ENCODE peak calls at places on chromosome 11, in nine cellular contexts. I is SK-N-SH, H is GM23338, S is HCT116, X is PC-3, W is OCI-LY7, R is neural progenitor cell, U is GM23248, M is MM.1S. V is an unnamed sample.

GRCh38 chr11:62125881-62126280 is 2.1 kb downstream of the INCENP start:
- DNase-seq in I (no peak), H (no peak), S (no peak), X (no peak), W (peak), R (peak), U (no peak), M (no peak), V (no peak)

GRCh38 chr11:128776088-128776433 is 82.2 kb downstream of the FLI1 start:
- DNase-seq in I (no peak), H (no peak), S (no peak), X (no peak), W (no peak), R (no peak), U (no peak), M (no peak), V (no peak)

GRCh38 chr11:92415246-92415645 is 190.6 kb downstream of the FAT3 start:
- DNase-seq in I (no peak), H (no peak), S (no peak), X (no peak), W (no peak), R (no peak), U (peak), M (no peak), V (no peak)

GRCh38 chr11:105899776-105900175 is 122.3 kb downstream of the MSANTD4 start:
- DNase-seq in I (no peak), H (no peak), S (no peak), X (no peak), W (no peak), R (no peak), U (no peak), M (no peak), V (no peak)

GRCh38 chr11:46210133-46210636 is 67.3 kb upstream of the CREB3L1 start:
- DNase-seq in I (no peak), H (no peak), S (no peak), X (peak), W (no peak), R (no peak), U (peak), M (peak), V (no peak)

GRCh38 chr11:62337682-62338181 is 484 bp downstream of the ASRGL1 start:
- DNase-seq in I (peak), H (peak), S (no peak), X (peak), W (no peak), R (peak), U (peak), M (no peak), V (peak)

GRCh38 chr11:76693791-76694190 is 23.2 kb upstream of the LRRC32 start:
- DNase-seq in I (no peak), H (no peak), S (no peak), X (no peak), W (no peak), R (no peak), U (no peak), M (no peak), V (no peak)

GRCh38 chr11:112113539-112114457 is 27.1 kb downstream of the SDHD start:
- DNase-seq in I (peak), H (peak), S (peak), X (peak), W (peak), R (peak), U (peak), M (peak), V (peak)

GRCh38 chr11:117255966-117256365 is 23.5 kb downstream of the RNF214 start:
- DNase-seq in I (no peak), H (no peak), S (no peak), X (peak), W (no peak), R (no peak), U (no peak), M (no peak), V (no peak)

GRCh38 chr11:100739636-100740035 is 52.5 kb downstream of the ARHGAP42 start:
- DNase-seq in I (no peak), H (peak), S (peak), X (peak), W (no peak), R (peak), U (no peak), M (no peak), V (peak)

GRCh38 chr11:40130427-40130826 is 1329.0 kb downstream of the LRRC4C start:
- DNase-seq in I (peak), H (peak), S (no peak), X (peak), W (no peak), R (peak), U (no peak), M (no peak), V (peak)

GRCh38 chr11:119470316-119471266 is 47.6 kb upstream of the THY1 start:
- DNase-seq in I (no peak), H (no peak), S (no peak), X (peak), W (no peak), R (no peak), U (peak), M (no peak), V (no peak)

GRCh38 chr11:72758690-72759389 is 6.6 kb upstream of the ARAP1 start:
- DNase-seq in I (peak), H (no peak), S (no peak), X (no peak), W (no peak), R (no peak), U (no peak), M (no peak), V (peak)

GRCh38 chr11:860238-861104 is 17.8 kb downstream of the TSPAN4 start:
- DNase-seq in I (no peak), H (no peak), S (no peak), X (no peak), W (no peak), R (no peak), U (no peak), M (no peak), V (no peak)

GRCh38 chr11:109426442-109426841 is 4.5 kb downstream of the C11orf87 start:
- DNase-seq in I (peak), H (peak), S (no peak), X (peak), W (no peak), R (peak), U (peak), M (peak), V (no peak)

GRCh38 chr11:69406060-69406459 is 75.4 kb upstream of the LINC01488 start:
- DNase-seq in I (no peak), H (no peak), S (no peak), X (no peak), W (no peak), R (no peak), U (no peak), M (no peak), V (no peak)

GRCh38 chr11:44763111-44763820 is 36.5 kb downstream of the TSPAN18 start:
- DNase-seq in I (no peak), H (no peak), S (no peak), X (no peak), W (no peak), R (no peak), U (peak), M (no peak), V (no peak)

GRCh38 chr11:128886401-128887119 is 4.6 kb upstream of the KCNJ5 start:
- DNase-seq in I (peak), H (peak), S (no peak), X (peak), W (peak), R (peak), U (no peak), M (peak), V (peak)

GRCh38 chr11:2576116-2576515 is 123.7 kb downstream of the KCNQ1OT1 start:
- DNase-seq in I (no peak), H (no peak), S (no peak), X (no peak), W (no peak), R (no peak), U (no peak), M (no peak), V (no peak)

GRCh38 chr11:104965735-104966134 is 2.6 kb downstream of the CASP4 start:
- DNase-seq in I (no peak), H (no peak), S (no peak), X (peak), W (no peak), R (no peak), U (no peak), M (no peak), V (no peak)

GRCh38 chr11:126926376-126926791 is 74.2 kb downstream of the KIRREL3 start:
- DNase-seq in I (no peak), H (no peak), S (no peak), X (no peak), W (no peak), R (no peak), U (peak), M (no peak), V (no peak)

GRCh38 chr11:33941637-33942160 is 49.8 kb upstream of the LMO2 start:
- DNase-seq in I (peak), H (no peak), S (peak), X (no peak), W (no peak), R (no peak), U (peak), M (no peak), V (no peak)

GRCh38 chr11:94815705-94816344 is 47.7 kb downstream of the AMOTL1 start:
- DNase-seq in I (no peak), H (peak), S (peak), X (peak), W (peak), R (peak), U (no peak), M (no peak), V (no peak)
- TF ChIP-seq EZH2phosphoT487 in I (no peak), H (no peak), S (no peak), X (no peak), W (no peak), R (no peak), U (no peak), M (no peak), V (no peak)

DNA sequence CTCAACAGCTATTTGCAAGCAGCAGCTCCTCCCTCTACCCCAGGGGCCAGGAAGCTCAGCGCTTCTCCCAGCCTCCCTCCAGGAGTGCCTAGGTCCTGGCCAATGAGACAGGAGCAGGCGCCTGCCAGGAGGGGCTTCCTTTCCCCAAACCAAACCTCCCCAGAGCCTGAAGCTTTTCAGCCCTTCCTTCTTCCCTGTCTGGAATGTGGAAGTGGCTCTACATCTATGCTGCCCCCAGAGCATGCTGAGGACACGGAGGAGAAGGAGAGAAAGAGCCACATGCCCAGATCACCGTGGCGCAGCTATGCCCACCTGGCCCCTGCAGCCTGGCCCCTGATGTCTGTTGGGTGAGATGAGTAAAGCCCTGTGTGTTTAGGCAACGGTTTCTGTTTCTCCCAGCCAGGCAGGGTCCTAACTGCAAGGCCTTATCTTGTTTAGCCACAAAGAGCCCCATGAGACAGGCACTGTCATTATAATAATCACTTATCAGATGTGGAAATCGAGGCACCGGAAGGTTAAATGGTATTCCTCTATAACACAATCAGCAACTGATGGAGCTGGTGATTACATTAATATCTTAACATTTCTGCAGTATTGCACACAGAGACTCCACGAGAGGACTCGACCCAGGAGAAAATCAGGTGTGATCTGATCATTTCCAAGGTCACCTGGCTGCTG is 315.8 kb downstream of the CTTN start:
- DNase-seq in I (peak), H (peak), S (no peak), X (no peak), W (no peak), R (peak), U (no peak), M (no peak), V (no peak)
- TF ChIP-seq EZH2phosphoT487 in I (no peak), H (no peak), S (no peak), X (no peak), W (no peak), R (no peak), U (no peak), M (no peak), V (no peak)

DNA sequence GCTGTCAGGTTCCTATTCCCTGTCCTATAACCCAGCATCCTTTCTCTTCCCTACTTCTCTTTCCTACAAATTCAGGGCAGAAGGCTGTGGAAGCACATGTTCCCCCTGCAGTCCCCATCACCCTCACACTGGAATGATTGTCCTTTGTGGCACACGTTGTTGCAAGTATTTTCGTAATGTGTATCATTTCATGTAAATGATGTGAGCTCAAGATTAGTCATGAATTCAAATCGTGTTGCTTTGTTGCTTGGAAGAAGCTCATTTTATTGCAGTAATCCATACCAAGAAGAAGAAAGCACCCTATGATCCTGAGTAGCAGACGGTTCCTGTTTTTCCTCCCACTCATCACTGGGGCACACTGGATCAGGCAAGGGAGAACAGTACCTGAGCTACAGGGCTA is 173.4 kb downstream of the NCAM1 start:
- DNase-seq in I (no peak), H (no peak), S (no peak), X (no peak), W (no peak), R (no peak), U (peak), M (no peak), V (no peak)
- TF ChIP-seq EZH2phosphoT487 in I (no peak), H (no peak), S (no peak), X (no peak), W (no peak), R (no peak), U (no peak), M (no peak), V (no peak)

GRCh38 chr11:64207247-64208085 is 945 bp downstream of the FERMT3 start:
- DNase-seq in I (peak), H (peak), S (no peak), X (peak), W (peak), R (peak), U (peak), M (no peak), V (no peak)

GRCh38 chr11:64208796-64209562 is 2.5 kb downstream of the FERMT3 start:
- DNase-seq in I (peak), H (no peak), S (no peak), X (no peak), W (no peak), R (peak), U (no peak), M (no peak), V (no peak)

GRCh38 chr11:64208086-64208795 is 1.7 kb downstream of the FERMT3 start:
- DNase-seq in I (peak), H (no peak), S (no peak), X (no peak), W (peak), R (peak), U (no peak), M (no peak), V (no peak)

GRCh38 chr11:64204464-64204989 is 2.0 kb upstream of the FERMT3 start:
- DNase-seq in I (peak), H (peak), S (peak), X (peak), W (peak), R (peak), U (peak), M (peak), V (peak)

GRCh38 chr11:64206457-64207246 is at the start of gene FERMT3:
- DNase-seq in I (peak), H (no peak), S (no peak), X (no peak), W (peak), R (no peak), U (no peak), M (peak), V (no peak)
- TF ChIP-seq EZH2phosphoT487 in I (no peak), H (no peak), S (no peak), X (no peak), W (no peak), R (no peak), U (no peak), M (no peak), V (no peak)

DNA sequence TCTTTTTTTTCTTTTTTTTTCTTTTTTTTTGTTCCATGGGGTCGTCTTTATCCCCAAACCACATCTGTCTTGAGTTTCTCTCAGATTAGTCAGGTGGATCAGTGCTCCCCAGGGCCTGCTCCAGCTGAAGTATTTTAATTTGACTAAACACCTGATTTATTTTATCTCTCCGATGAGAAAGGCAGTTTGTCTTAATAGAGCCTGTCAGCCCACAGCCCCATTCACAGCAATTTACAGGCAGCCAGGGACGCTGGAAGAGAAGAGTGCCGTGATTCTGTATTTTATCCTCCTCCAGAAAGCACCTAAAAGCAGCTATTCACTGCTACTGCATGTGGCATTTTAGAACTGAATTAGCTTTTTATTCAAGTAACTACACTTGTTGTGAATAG is 164.5 kb downstream of the SOX6 start:
- DNase-seq in I (peak), H (no peak), S (no peak), X (no peak), W (peak), R (no peak), U (no peak), M (no peak), V (no peak)
- TF ChIP-seq EZH2phosphoT487 in I (no peak), H (no peak), S (no peak), X (no peak), W (no peak), R (no peak), U (no peak), M (no peak), V (no peak)

DNA sequence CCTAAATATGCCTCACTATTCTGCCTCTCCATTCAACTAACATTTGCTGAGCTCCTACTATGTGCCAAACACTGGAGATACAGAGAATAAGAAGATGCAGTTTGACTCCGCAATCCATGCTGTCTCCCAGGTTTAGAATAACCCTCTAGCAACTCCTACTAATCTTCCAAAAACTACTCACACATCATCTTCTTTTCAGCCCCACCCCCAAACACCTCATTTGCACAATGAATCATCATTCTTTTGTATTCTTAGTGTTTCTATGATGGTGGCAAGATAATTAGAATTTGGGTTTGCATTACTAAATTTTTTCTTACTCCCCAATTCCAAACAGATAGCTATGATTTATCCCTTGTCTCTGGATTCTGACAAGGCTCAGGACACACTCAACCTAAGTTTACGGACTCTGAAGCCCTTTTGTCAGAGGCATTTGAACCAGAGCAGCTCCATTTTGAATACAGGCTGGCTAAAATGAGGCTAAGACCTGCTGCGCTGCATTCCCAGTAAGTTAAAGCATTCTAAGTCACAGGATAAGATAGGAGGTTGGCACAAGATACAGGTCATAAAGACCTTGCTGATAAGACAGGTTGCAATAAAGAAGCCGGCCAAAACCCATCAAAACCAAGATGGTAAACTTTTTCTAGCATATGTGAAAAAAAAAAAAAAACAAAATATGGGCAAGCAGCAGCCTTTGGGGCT is 1038.9 kb downstream of the DLG2 start:
- DNase-seq in I (no peak), H (no peak), S (no peak), X (no peak), W (no peak), R (no peak), U (no peak), M (no peak), V (no peak)
- TF ChIP-seq EZH2phosphoT487 in I (no peak), H (no peak), S (no peak), X (no peak), W (no peak), R (no peak), U (no peak), M (no peak), V (no peak)

GRCh38 chr11:130476200-130476921 is 27.9 kb downstream of the ADAMTS15 start:
- DNase-seq in I (peak), H (no peak), S (no peak), X (no peak), W (no peak), R (no peak), U (peak), M (no peak), V (no peak)
- TF ChIP-seq EZH2phosphoT487 in I (no peak), H (no peak), S (no peak), X (no peak), W (no peak), R (no peak), U (no peak), M (no peak), V (no peak)

GRCh38 chr11:14748093-14748492 is 104.5 kb downstream of the PDE3B start:
- DNase-seq in I (peak), H (no peak), S (no peak), X (no peak), W (no peak), R (no peak), U (no peak), M (no peak), V (no peak)
- TF ChIP-seq EZH2phosphoT487 in I (no peak), H (no peak), S (no peak), X (no peak), W (no peak), R (no peak), U (no peak), M (no peak), V (no peak)